ENCODE peak calls at places on chromosomes 5 and 9, in six cellular contexts. V is endodermal cell; H is activated CD8-positive, alpha-beta T cell treated with anti-CD3 and anti-CD28 coated beads for 36 hours; A is IMR-90; B is breast epithelium; L is fibroblast of mammary gland. X is an unnamed sample.

GRCh38 chr5:16580382-16580781 is 36.4 kb downstream of the RETREG1 start:
- DNase-seq in V (no peak), H (no peak), A (no peak), B (no peak), L (no peak), X (no peak)

GRCh38 chr5:179549973-179550510 is 312 bp upstream of the RUFY1 start:
- DNase-seq in V (no peak), H (peak), A (no peak), B (peak), L (peak), X (peak)

GRCh38 chr9:127175764-127176163 is 53.3 kb upstream of the ANGPTL2 start:
- DNase-seq in V (peak), H (no peak), A (no peak), B (peak), L (no peak), X (no peak)

GRCh38 chr9:121059998-121060636 is 10.0 kb upstream of the C5 start:
- DNase-seq in V (peak), H (peak), A (peak), B (no peak), L (peak), X (peak)

GRCh38 chr5:1324719-1325190 is 20.1 kb downstream of the CLPTM1L start:
- DNase-seq in V (peak), H (no peak), A (no peak), B (peak), L (no peak), X (no peak)

GRCh38 chr5:94508421-94509148 is 109.8 kb downstream of the KIAA0825 start:
- DNase-seq in V (no peak), H (no peak), A (no peak), B (no peak), L (no peak), X (no peak)

GRCh38 chr5:18088020-18088579 is 453.8 kb downstream of the TAF11L14 start:
- DNase-seq in V (no peak), H (no peak), A (no peak), B (no peak), L (no peak), X (no peak)

GRCh38 chr5:150078802-150079654 is 7.3 kb downstream of the CSF1R start:
- DNase-seq in V (peak), H (no peak), A (no peak), B (no peak), L (no peak), X (no peak)

GRCh38 chr5:78958672-78959410 is 26.3 kb downstream of the ARSB start:
- DNase-seq in V (no peak), H (no peak), A (no peak), B (no peak), L (no peak), X (no peak)

DNA sequence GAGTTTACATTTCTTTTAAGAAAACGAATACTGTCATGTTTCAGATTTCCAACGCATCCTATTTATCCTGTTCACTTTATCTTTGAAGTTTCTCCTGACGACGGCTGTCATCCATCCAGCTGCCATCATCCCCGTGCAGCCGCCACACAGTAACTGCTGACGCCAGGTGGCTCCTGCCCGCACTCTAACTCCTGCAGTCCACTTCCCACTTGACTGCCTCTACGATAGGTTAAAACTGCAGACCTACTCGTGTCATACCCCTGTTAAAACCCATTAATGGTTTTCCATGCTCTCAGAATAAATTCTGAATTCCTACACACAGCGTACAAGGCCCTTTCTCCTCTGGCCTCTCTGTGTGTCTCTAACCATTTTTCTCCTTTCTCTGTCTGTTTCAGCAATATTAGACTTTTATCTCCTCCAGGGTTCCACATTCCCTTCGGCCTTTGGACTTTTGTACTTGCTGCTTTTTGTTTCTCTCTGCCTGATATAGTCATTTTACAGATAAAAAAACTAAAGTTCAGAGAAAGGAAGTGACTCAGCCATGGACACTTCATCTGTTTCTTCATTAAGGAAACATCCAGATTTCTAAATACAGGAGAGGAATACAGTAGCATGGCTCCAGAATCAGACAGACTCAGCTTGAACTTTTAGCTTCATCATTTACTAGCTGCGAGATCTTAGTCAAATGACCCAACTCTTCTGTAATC is 84.9 kb downstream of the ADAMTS12 start:
- DNase-seq in V (no peak), H (no peak), A (peak), B (no peak), L (peak), X (peak)
- TF ChIP-seq CTCF in V (no peak), H (no peak), A (no peak), B (no peak), L (no peak), X (no peak)

GRCh38 chr9:108196332-108196731 is 659.5 kb downstream of the ACTL7B start:
- DNase-seq in V (no peak), H (no peak), A (no peak), B (no peak), L (no peak), X (no peak)
- TF ChIP-seq CTCF in V (no peak), H (no peak), A (no peak), B (no peak), L (no peak), X (no peak)

GRCh38 chr9:109469646-109470358 is 28.3 kb downstream of the PTPN3 start:
- DNase-seq in V (peak), H (peak), A (peak), B (peak), L (peak), X (peak)
- TF ChIP-seq CTCF in V (peak), H (peak), A (peak), B (peak), L (peak), X (peak)

GRCh38 chr5:172902497-172903472 is 56.4 kb upstream of the RPL26L1 start:
- DNase-seq in V (peak), H (no peak), A (peak), B (no peak), L (peak), X (peak)
- TF ChIP-seq CTCF in V (peak), H (no peak), A (peak), B (peak), L (peak), X (peak)

DNA sequence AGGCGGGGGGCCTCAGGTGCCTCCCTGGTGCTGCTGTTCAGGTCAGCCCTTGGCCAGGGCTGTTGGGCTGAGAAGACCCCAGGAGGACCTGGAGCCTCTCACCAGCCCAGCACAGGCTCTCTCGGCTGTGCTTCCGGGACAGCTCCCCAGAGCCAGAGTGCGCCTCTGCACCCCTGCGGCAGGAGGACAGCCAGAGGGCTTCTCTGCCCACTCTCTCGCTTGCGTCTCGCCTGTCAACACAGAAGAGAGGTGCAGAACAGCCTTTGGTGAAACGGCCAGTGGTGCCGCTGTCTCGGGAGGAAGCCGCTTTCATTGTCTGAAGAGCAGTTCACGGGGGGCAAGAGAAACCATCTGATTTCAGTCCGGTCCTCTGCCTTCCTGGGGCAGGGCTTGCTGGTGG is 3.8 kb upstream of the NACC2 start:
- DNase-seq in V (no peak), H (peak), A (no peak), B (no peak), L (no peak), X (no peak)
- TF ChIP-seq CTCF in V (no peak), H (no peak), A (no peak), B (no peak), L (no peak), X (no peak)

GRCh38 chr9:81787747-81788632 is 98.6 kb upstream of the TLE1 start:
- DNase-seq in V (no peak), H (no peak), A (peak), B (no peak), L (peak), X (peak)
- TF ChIP-seq CTCF in V (no peak), H (no peak), A (no peak), B (no peak), L (peak), X (no peak)

GRCh38 chr9:77016111-77016525 is 3.3 kb upstream of the FOXB2 start:
- DNase-seq in V (no peak), H (no peak), A (no peak), B (no peak), L (no peak), X (no peak)
- TF ChIP-seq CTCF in V (peak), H (no peak), A (no peak), B (no peak), L (no peak), X (no peak)

X was measured in bronchial epithelial cell.